ENCODE peak calls at places on chromosomes 11 and 22, in six cellular contexts. U is GM06990, S is GM12865, G is cardiac fibroblast, H is GM23338, Z is endothelial cell of umbilical vein. Y is an unnamed sample.

GRCh38 chr22:29255064-29255621 is 12.6 kb downstream of the RHBDD3 start:
- DNase-seq in Z (no peak), G (no peak), U (no peak), H (no peak), S (no peak), Y (no peak)

GRCh38 chr11:64562723-64563351 is 28.2 kb upstream of the SLC22A12 start:
- DNase-seq in Z (no peak), H (no peak), S (no peak), U (no peak), G (no peak), Y (no peak)

GRCh38 chr22:23179381-23180294 is 671 bp upstream of the BCR start:
- DNase-seq in G (peak; percentile 26), H (peak; percentile 28), Z (peak; percentile 50), S (peak; percentile 18), U (peak; percentile 28), Y (no peak)

GRCh38 chr22:42080287-42080686 is 787 bp downstream of the SMDT1 start:
- DNase-seq in G (peak; percentile 62), H (peak; percentile 53), Z (peak; percentile 68), S (peak; percentile 28), U (no peak), Y (no peak)

GRCh38 chr11:45725776-45726606 is 60.6 kb upstream of the CHST1 start:
- DNase-seq in U (no peak), G (no peak), Z (no peak), S (no peak), H (no peak), Y (no peak)

GRCh38 chr11:88435405-88435804 is 97.9 kb upstream of the CTSC start:
- DNase-seq in Z (no peak), G (no peak), S (peak; percentile 88), U (peak; percentile 71), H (no peak), Y (no peak)

GRCh38 chr22:49093192-49093880 is 734.3 kb downstream of the BRD1 start:
- DNase-seq in S (no peak), G (no peak), H (no peak), Z (no peak), U (no peak), Y (no peak)

GRCh38 chr11:86115542-86116385 is 46.9 kb upstream of the PICALM start:
- DNase-seq in G (peak; percentile 47), S (peak; percentile 16), U (no peak), Z (no peak), H (no peak), Y (no peak)

GRCh38 chr11:92557848-92558247 is 333.2 kb downstream of the FAT3 start:
- DNase-seq in U (no peak), S (no peak), G (no peak), Z (no peak), H (no peak), Y (no peak)

GRCh38 chr11:14583252-14584105 is 60.1 kb upstream of the PDE3B start:
- DNase-seq in Z (no peak), G (no peak), U (no peak), H (no peak), S (no peak), Y (peak; percentile 47)

DNA sequence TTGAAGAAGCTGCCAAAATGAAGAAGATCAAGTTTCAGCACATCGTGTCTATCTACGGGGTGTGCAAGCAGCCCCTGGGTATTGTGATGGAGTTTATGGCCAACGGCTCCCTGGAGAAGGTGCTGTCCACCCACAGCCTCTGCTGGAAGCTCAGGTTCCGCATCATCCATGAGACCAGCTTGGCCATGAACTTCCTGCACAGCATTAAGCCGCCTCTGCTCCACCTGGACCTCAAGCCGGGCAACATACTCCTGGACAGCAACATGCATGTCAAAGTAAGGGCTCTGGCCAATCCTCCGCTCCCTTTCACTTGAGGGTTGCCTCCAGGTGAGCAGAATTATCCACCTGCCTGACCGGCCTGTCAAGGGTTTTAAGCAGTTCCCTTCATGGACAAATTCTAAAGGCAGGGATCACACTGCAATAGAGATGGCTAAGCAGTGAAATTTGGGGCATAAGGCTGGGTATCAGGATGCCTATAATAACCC is 6.0 kb downstream of the ANKK1 start:
- DNase-seq in S (no peak), H (no peak), U (no peak), G (no peak), Z (no peak), Y (no peak)
- H3K4me3 ChIP-seq in S (no peak overlapping the region), H (no peak overlapping the region), U (no peak overlapping the region), G (no peak overlapping the region), Z (no peak overlapping the region), Y (no peak overlapping the region)

DNA sequence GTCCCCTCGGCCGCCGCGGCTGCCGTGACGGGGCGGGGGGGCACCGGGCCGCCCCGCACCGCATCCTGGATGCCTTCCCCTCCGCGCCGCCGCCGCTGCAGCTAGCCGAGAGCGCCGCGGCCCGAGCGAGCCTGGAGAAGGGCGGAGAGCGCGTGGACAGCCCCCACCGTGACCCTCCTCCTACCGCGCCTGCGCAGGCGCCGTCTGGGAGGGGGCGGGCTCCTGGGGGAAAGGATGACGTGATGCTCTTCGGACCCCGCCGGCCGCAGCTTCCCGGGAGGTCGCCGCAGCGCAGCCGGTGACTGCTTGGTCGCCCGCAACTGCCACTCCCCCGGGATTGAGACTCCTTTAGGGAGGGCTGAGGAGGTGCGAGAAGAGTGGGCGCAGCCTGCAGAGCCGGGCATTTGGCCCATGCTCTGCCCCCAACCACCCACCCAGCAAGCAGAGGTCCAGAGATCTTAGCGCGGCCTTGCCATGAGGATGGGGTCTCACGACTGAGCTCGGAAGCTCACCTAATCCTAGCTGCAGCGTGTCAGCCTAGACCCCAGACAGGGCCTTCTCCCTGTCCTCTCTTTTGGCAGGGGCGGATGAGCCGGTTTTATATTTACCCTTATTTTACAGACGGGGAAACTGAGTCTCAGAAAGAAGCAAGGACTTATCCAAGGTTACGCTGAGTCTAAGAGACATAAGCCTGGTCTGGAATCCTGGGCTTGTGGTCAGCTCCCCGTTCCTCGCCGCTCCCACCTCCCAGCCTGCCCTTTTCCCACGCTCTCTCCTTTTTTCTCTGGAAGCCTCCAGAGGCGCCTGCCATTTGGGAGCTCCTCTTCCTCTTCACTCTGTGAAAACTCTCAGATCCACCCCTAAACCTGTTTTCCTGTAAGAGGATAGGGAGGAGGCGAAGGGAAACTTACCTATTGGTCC is at the start of gene DENND5A:
- DNase-seq in H (peak; percentile 93), G (peak; percentile 84), Z (peak; percentile 90), U (peak; percentile 86), S (peak; percentile 80), Y (peak; percentile 20)
- TF ChIP-seq CTCF in H (peak; percentile 10), G (no peak), Z (no peak), U (no peak), S (no peak), Y (no peak)

GRCh38 chr11:110713469-110713776 is 1.2 kb upstream of the ARHGAP20 start:
- DNase-seq in U (no peak), H (no peak), S (no peak), Z (no peak), G (no peak), Y (no peak)

GRCh38 chr11:110712643-110713468 is 619 bp upstream of the ARHGAP20 start:
- DNase-seq in Z (peak; percentile 77), U (no peak), S (no peak), H (peak; percentile 49), G (peak; percentile 53), Y (no peak)

GRCh38 chr11:110711448-110711775 is 825 bp downstream of the ARHGAP20 start:
- DNase-seq in U (peak; percentile 0), H (no peak), Z (no peak), G (no peak), S (no peak), Y (no peak)

GRCh38 chr11:110711776-110712642 is at the start of gene ARHGAP20:
- DNase-seq in S (peak; percentile 48), H (peak; percentile 81), U (peak; percentile 55), G (peak; percentile 51), Z (peak; percentile 62), Y (no peak)

DNA sequence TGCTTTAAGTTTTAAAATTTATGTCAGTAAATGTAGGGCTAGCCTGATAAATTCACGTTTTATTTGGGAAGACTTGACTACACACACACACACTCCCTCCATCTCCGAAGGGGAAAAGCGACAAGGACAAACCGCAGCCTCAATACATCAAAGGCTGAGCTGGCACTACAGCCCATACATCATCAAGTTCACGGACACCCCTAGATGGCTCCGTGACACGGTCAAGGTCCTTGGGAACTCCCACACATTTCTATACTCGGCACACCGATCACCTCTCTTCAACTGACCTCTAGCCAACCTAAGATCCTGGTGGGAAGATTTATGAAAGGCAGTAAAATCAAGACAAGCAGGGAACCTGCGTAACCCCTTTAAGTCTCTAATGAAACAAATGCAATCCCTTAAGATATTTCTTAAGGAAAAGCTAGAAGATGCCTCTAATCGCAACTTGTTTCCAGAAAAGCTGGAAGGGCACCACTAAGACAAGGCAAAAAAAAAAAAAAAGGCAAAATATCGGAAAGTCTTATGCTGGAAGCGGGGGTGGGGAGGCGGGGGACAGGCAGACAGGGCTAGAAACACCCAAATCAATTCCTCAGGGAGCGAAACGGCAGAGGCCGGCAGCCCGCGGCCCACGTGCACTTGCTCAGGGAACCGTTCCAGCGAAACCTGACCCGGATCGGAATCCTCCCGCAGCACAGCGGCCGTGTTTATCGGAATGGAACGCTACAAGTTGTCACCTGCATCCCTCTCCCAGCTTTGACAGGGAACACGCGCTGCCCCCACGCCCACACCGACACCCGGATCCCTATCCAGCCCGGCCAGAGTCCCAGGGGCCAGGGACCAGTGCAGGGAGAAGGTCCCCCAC is 1.5 kb downstream of the ARHGAP20 start:
- DNase-seq in G (peak; percentile 28), U (peak; percentile 1), H (peak; percentile 62), Z (peak; percentile 29), S (no peak), Y (no peak)
- H3K4me3 ChIP-seq in G (peak overlapping the region; percentile 68), U (no peak overlapping the region), H (peak overlapping the region; percentile 82), Z (peak overlapping the region; percentile 26), S (no peak overlapping the region), Y (peak overlapping the region; percentile 5)

GRCh38 chr11:76552987-76553386 is 108.2 kb downstream of the EMSY start:
- DNase-seq in S (no peak), G (no peak), U (no peak), H (no peak), Z (no peak), Y (no peak)

GRCh38 chr11:76554767-76555166 is 109.9 kb downstream of the EMSY start:
- DNase-seq in S (no peak), U (no peak), G (no peak), H (no peak), Z (no peak), Y (no peak)

GRCh38 chr11:76550781-76551180 is 106.0 kb downstream of the EMSY start:
- DNase-seq in S (no peak), H (no peak), Z (peak; percentile 77), U (no peak), G (peak; percentile 50), Y (no peak)

GRCh38 chr11:76553554-76554476 is 109.0 kb downstream of the EMSY start:
- DNase-seq in Z (peak; percentile 84), G (peak; percentile 16), U (no peak), S (peak; percentile 2), H (no peak), Y (no peak)

GRCh38 chr11:76551400-76551799 is 106.6 kb downstream of the EMSY start:
- DNase-seq in G (peak; percentile 43), H (no peak), Z (peak; percentile 65), S (no peak), U (no peak), Y (no peak)
- TF ChIP-seq CTCF in G (peak; percentile 11), H (no peak), Z (no peak), S (no peak), U (no peak), Y (no peak)